ENCODE peak calls at places on chromosomes 16 and 17, in six cellular contexts. O is fibroblast of lung; C is thoracic aorta; S is myocyte; V is effector CD4-positive, alpha-beta T cell; W is cardiac fibroblast. R is an unnamed sample.
A peak's percentile ranks its signal among the peaks of the same experiment; 100 is the strongest.

GRCh38 chr17:2173005-2173404 is 118.1 kb downstream of the HIC1 start:
- DNase-seq in C (no peak), W (peak; percentile 76), S (peak; percentile 58), O (peak; percentile 60), V (no peak), R (no peak)

GRCh38 chr17:81221842-81222619 is 734 bp downstream of the CEP131 start:
- DNase-seq in V (no peak), W (no peak), O (no peak), S (no peak), C (no peak), R (no peak)

GRCh38 chr16:46920402-46921068 is 36.4 kb downstream of the GPT2 start:
- DNase-seq in V (no peak), C (no peak), S (no peak), O (no peak), W (no peak), R (no peak)

GRCh38 chr17:10294162-10294561 is 78.6 kb downstream of the MYH13 start:
- DNase-seq in V (no peak), S (no peak), O (no peak), C (no peak), W (no peak), R (no peak)

GRCh38 chr17:10879110-10879509 is 41.2 kb upstream of the PIRT start:
- DNase-seq in C (no peak), O (no peak), W (peak; percentile 10), V (no peak), S (no peak), R (no peak)

GRCh38 chr17:7251330-7252175 is at the start of gene CTDNEP1:
- DNase-seq in S (peak; percentile 100), O (peak; percentile 100), C (peak; percentile 94), V (peak; percentile 100), W (peak; percentile 100), R (peak; percentile 98)

GRCh38 chr17:50052822-50053653 is 2.9 kb upstream of the ITGA3 start:
- DNase-seq in C (no peak), S (no peak), W (no peak), V (no peak), O (no peak), R (no peak)

GRCh38 chr17:3993493-3994220 is 29.4 kb upstream of the ATP2A3 start:
- DNase-seq in V (no peak), C (no peak), W (no peak), S (no peak), O (peak; percentile 16), R (no peak)

GRCh38 chr16:83882118-83882879 is 16.6 kb upstream of the MLYCD start:
- DNase-seq in C (no peak), W (no peak), O (no peak), V (no peak), S (peak; percentile 62), R (no peak)

GRCh38 chr17:17554266-17554665 is 37.2 kb downstream of the PEMT start:
- DNase-seq in C (no peak), V (no peak), W (no peak), O (no peak), S (no peak), R (no peak)

GRCh38 chr16:47944589-47944988 is 211.2 kb downstream of the ABCC12 start:
- DNase-seq in C (no peak), O (no peak), V (no peak), W (no peak), S (no peak), R (no peak)

GRCh38 chr16:68936729-68937631 is 93.6 kb downstream of the TANGO6 start:
- DNase-seq in C (no peak), W (no peak), V (no peak), S (peak; percentile 44), O (peak; percentile 18), R (no peak)

GRCh38 chr16:66251406-66252160 is 114.9 kb upstream of the CDH5 start:
- DNase-seq in O (no peak), C (no peak), V (no peak), S (no peak), W (no peak), R (no peak)

GRCh38 chr16:81446318-81447275 is 2.0 kb downstream of the CMIP start:
- DNase-seq in W (peak; percentile 21), V (peak; percentile 28), C (no peak), S (no peak), O (no peak), R (no peak)

GRCh38 chr16:30063893-30064745 is 1.4 kb upstream of the ALDOA start:
- DNase-seq in O (peak; percentile 52), C (no peak), V (peak; percentile 46), W (peak; percentile 39), S (peak; percentile 94), R (peak; percentile 79)

GRCh38 chr16:80667258-80667560 is 126.4 kb downstream of the DYNLRB2 start:
- DNase-seq in V (no peak), C (no peak), O (no peak), S (no peak), W (no peak), R (no peak)

GRCh38 chr16:69109486-69110270 is 4.2 kb downstream of the HAS3 start:
- DNase-seq in O (no peak), C (no peak), W (no peak), V (no peak), S (no peak), R (no peak)

GRCh38 chr17:1871743-1872142 is 41.9 kb downstream of the RPA1 start:
- DNase-seq in C (no peak), V (peak; percentile 27), S (no peak), O (no peak), W (no peak), R (no peak)

GRCh38 chr17:27511921-27512320 is 55.7 kb downstream of the KSR1 start:
- DNase-seq in O (no peak), C (no peak), S (no peak), W (no peak), V (no peak), R (no peak)

GRCh38 chr16:87938412-87938949 is 2.2 kb upstream of the CA5A start:
- DNase-seq in O (no peak), W (no peak), S (no peak), V (no peak), C (no peak), R (no peak)

GRCh38 chr17:75875940-75876189 is 2.5 kb downstream of the TRIM47 start:
- DNase-seq in V (no peak), C (no peak), S (no peak), W (no peak), O (no peak), R (no peak)